ENCODE peak calls at places on chromosome 21, in seven cellular contexts. H, G, Z, A, S, V and F are unnamed samples.

GRCh38 chr21:44911384-44912157 is 9.1 kb downstream of the ITGB2 start:
- DNase-seq in H (no peak), G (peak), Z (peak), A (peak), S (no peak), V (no peak), F (no peak)

GRCh38 chr21:43361127-43361492 is 65.8 kb downstream of the SIK1 start:
- DNase-seq in H (no peak), G (peak), Z (no peak), A (no peak), S (no peak), V (no peak), F (no peak)

GRCh38 chr21:38422067-38422466 is 76.2 kb downstream of the ERG start:
- DNase-seq in H (no peak), G (no peak), Z (no peak), A (no peak), S (no peak), V (no peak), F (no peak)

GRCh38 chr21:19475525-19475924 is 1071.9 kb upstream of the TMPRSS15 start:
- DNase-seq in H (no peak), G (no peak), Z (no peak), A (no peak), S (no peak), V (no peak), F (no peak)

GRCh38 chr21:38295997-38296764 is 39.4 kb downstream of the KCNJ15 start:
- DNase-seq in H (no peak), G (no peak), Z (no peak), A (no peak), S (no peak), V (no peak), F (no peak)

GRCh38 chr21:45869121-45870007 is 112.2 kb upstream of the COL6A1 start:
- DNase-seq in H (no peak), G (no peak), Z (no peak), A (no peak), S (no peak), V (peak), F (no peak)

GRCh38 chr21:34215911-34216310 is 142.5 kb downstream of the MRPS6 start:
- DNase-seq in H (no peak), G (no peak), Z (no peak), A (no peak), S (no peak), V (no peak), F (no peak)

GRCh38 chr21:29075706-29076447 is 2.4 kb upstream of the CCT8 start:
- DNase-seq in H (no peak), G (no peak), Z (no peak), A (no peak), S (no peak), V (no peak), F (no peak)

GRCh38 chr21:44947111-44947929 is 7.5 kb downstream of the SLX9 start:
- DNase-seq in H (no peak), G (no peak), Z (no peak), A (no peak), S (no peak), V (no peak), F (no peak)